ENCODE peak calls at places on chromosomes 2 and 18, in six cellular contexts. One of them, this sample, is unnamed.

GRCh38 chr2:136319227-136319626 is 201.3 kb upstream of the CXCR4 start:
- DNase-seq in spleen: no peak
- DNase-seq in iPS-NIHi11: no peak
- DNase-seq in NCI-H1092 treated with DMSO at 0.1 percent for 48 hours: no peak
- DNase-seq in T-helper 17 cell: no peak
- DNase-seq in cardiac muscle cell: no peak
- DNase-seq in this sample: no peak

GRCh38 chr18:9321017-9321452 is 13.5 kb upstream of the TWSG1 start:
- DNase-seq in iPS-NIHi11: no peak
- DNase-seq in cardiac muscle cell: no peak
- DNase-seq in T-helper 17 cell: no peak
- DNase-seq in spleen: no peak
- DNase-seq in NCI-H1092 treated with DMSO at 0.1 percent for 48 hours: no peak
- DNase-seq in this sample: no peak

GRCh38 chr2:58764321-58765099 is 523.4 kb upstream of the FANCL start:
- DNase-seq in cardiac muscle cell: no peak
- DNase-seq in spleen: no peak
- DNase-seq in NCI-H1092 treated with DMSO at 0.1 percent for 48 hours: no peak
- DNase-seq in T-helper 17 cell: no peak
- DNase-seq in iPS-NIHi11: no peak
- DNase-seq in this sample: no peak

GRCh38 chr2:159497857-159498256 is 118.5 kb downstream of the BAZ2B start:
- DNase-seq in iPS-NIHi11: no peak
- DNase-seq in cardiac muscle cell: no peak
- DNase-seq in spleen: no peak
- DNase-seq in T-helper 17 cell: no peak
- DNase-seq in NCI-H1092 treated with DMSO at 0.1 percent for 48 hours: no peak
- DNase-seq in this sample: no peak

GRCh38 chr18:11504962-11505361 is 104.4 kb upstream of the SLC35G4 start:
- DNase-seq in spleen: no peak
- DNase-seq in T-helper 17 cell: no peak
- DNase-seq in NCI-H1092 treated with DMSO at 0.1 percent for 48 hours: no peak
- DNase-seq in cardiac muscle cell: peak; percentile 12
- DNase-seq in iPS-NIHi11: peak; percentile 26
- DNase-seq in this sample: no peak

GRCh38 chr18:9918016-9918680 is 4.3 kb downstream of the VAPA start:
- DNase-seq in NCI-H1092 treated with DMSO at 0.1 percent for 48 hours: no peak
- DNase-seq in T-helper 17 cell: no peak
- DNase-seq in spleen: no peak
- DNase-seq in cardiac muscle cell: no peak
- DNase-seq in iPS-NIHi11: no peak
- DNase-seq in this sample: no peak

GRCh38 chr2:150561076-150561475 is 73.6 kb upstream of the RND3 start:
- DNase-seq in T-helper 17 cell: no peak
- DNase-seq in cardiac muscle cell: no peak
- DNase-seq in spleen: no peak
- DNase-seq in iPS-NIHi11: no peak
- DNase-seq in NCI-H1092 treated with DMSO at 0.1 percent for 48 hours: no peak
- DNase-seq in this sample: no peak

GRCh38 chr2:205367536-205367935 is 314.8 kb upstream of the NRP2 start:
- DNase-seq in spleen: no peak
- DNase-seq in T-helper 17 cell: no peak
- DNase-seq in cardiac muscle cell: no peak
- DNase-seq in NCI-H1092 treated with DMSO at 0.1 percent for 48 hours: no peak
- DNase-seq in iPS-NIHi11: no peak
- DNase-seq in this sample: no peak

This sample was measured in DMS79.